ENCODE peak calls at places on chromosomes 6 and 20, in nine cellular contexts. U is HL-60, B is T-cell, S is body of pancreas, I is ELF-1, T is memory B cell, N is mesendoderm, D is NCI-H345, X is astrocyte of the cerebellum. P is an unnamed sample.

GRCh38 chr6:56370591-56371198 is 123.3 kb upstream of the COL21A1 start:
- DNase-seq in U (no peak), D (peak; percentile 82), I (no peak), N (no peak), S (peak; percentile 42), B (no peak), T (no peak), X (peak; percentile 91), P (no peak)

GRCh38 chr6:47936820-47937219 is 155.0 kb downstream of the OPN5 start:
- DNase-seq in U (no peak), T (no peak), B (no peak), I (no peak), N (no peak), S (no peak), D (no peak), X (no peak), P (no peak)

GRCh38 chr6:126909493-126909892 is 209.0 kb upstream of the RSPO3 start:
- DNase-seq in I (no peak), B (no peak), U (no peak), D (no peak), N (peak; percentile 70), S (no peak), T (no peak), X (no peak), P (no peak)

GRCh38 chr6:14838041-14838596 is 407.8 kb upstream of the JARID2 start:
- DNase-seq in S (no peak), B (no peak), I (no peak), T (no peak), N (no peak), X (no peak), D (no peak), U (no peak), P (no peak)

GRCh38 chr6:24720131-24720603 is 1.2 kb upstream of the C6orf62 start:
- DNase-seq in T (peak; percentile 67), D (peak; percentile 43), S (peak; percentile 63), X (no peak), U (no peak), I (peak; percentile 48), N (peak; percentile 61), B (peak; percentile 60), P (peak; percentile 71)

GRCh38 chr6:31968326-31968725 is 3.6 kb downstream of the DXO start:
- DNase-seq in I (no peak), S (no peak), B (no peak), N (no peak), T (no peak), U (no peak), D (no peak), X (no peak), P (no peak)

GRCh38 chr20:51700809-51701285 is 67.3 kb downstream of the ATP9A start:
- DNase-seq in D (peak; percentile 5), T (no peak), N (peak; percentile 71), I (peak; percentile 65), B (no peak), S (peak; percentile 47), U (no peak), X (peak; percentile 26), P (no peak)

GRCh38 chr6:122033564-122034181 is 365.8 kb upstream of the HSF2 start:
- DNase-seq in X (peak; percentile 55), N (peak; percentile 93), B (no peak), D (peak; percentile 35), T (no peak), S (no peak), U (peak; percentile 1), I (no peak), P (no peak)

GRCh38 chr6:127586372-127586771 is 9.4 kb downstream of the C6orf58 start:
- DNase-seq in B (no peak), X (no peak), T (no peak), S (no peak), U (no peak), D (peak; percentile 2), N (peak; percentile 1), I (no peak), P (no peak)

GRCh38 chr20:48069626-48070025 is 284.3 kb upstream of the SULF2 start:
- DNase-seq in S (no peak), N (no peak), X (no peak), D (no peak), T (no peak), B (no peak), U (no peak), I (no peak), P (no peak)

GRCh38 chr6:102085257-102085656 is 691.7 kb downstream of the GRIK2 start:
- DNase-seq in D (no peak), U (no peak), S (no peak), T (no peak), I (peak; percentile 4), N (peak; percentile 33), X (no peak), B (no peak), P (no peak)

GRCh38 chr6:71466362-71466761 is 177.8 kb downstream of the OGFRL1 start:
- DNase-seq in S (no peak), X (no peak), N (no peak), D (no peak), B (no peak), I (no peak), T (no peak), U (no peak), P (no peak)